ENCODE peak calls at places on chromosomes 13 and 19, in five cellular contexts. D is H1, A is K562, I is GM12878, E is HCT116. B is an unnamed sample.

GRCh38 chr19:55467236-55468053 is 2.9 kb upstream of the C19orf85 start:
- DNase-seq in D (peak; percentile 94), A (peak; percentile 77), I (no peak), E (no peak), B (peak; percentile 69)

GRCh38 chr13:66992683-66993082 is 237.5 kb downstream of the PCDH9 start:
- DNase-seq in D (no peak), A (no peak), I (no peak), E (no peak), B (no peak)

GRCh38 chr19:42465827-42466280 is 23.1 kb upstream of the CXCL17 start:
- DNase-seq in D (no peak), A (no peak), I (peak; percentile 66), E (no peak), B (no peak)

GRCh38 chr13:110127986-110128511 is 178.9 kb downstream of the COL4A1 start:
- DNase-seq in D (no peak), A (no peak), I (no peak), E (no peak), B (no peak)

GRCh38 chr13:29961036-29961685 is 110.7 kb upstream of the UBL3 start:
- DNase-seq in D (no peak), A (no peak), I (no peak), E (no peak), B (no peak)

GRCh38 chr19:12665281-12665573 is 1.3 kb downstream of the MAN2B1 start:
- DNase-seq in D (no peak), A (no peak), I (peak; percentile 61), E (no peak), B (no peak)

GRCh38 chr13:44425041-44425814 is 51.6 kb downstream of the SERP2 start:
- DNase-seq in D (no peak), A (no peak), I (no peak), E (no peak), B (no peak)

GRCh38 chr13:39016789-39017188 is 21.1 kb downstream of the PROSER1 start:
- DNase-seq in D (no peak), A (peak; percentile 19), I (no peak), E (peak; percentile 16), B (peak; percentile 12)

GRCh38 chr19:45496349-45496953 is 396 bp downstream of the RTN2 start:
- DNase-seq in D (peak; percentile 91), A (peak; percentile 71), I (no peak), E (no peak), B (no peak)

GRCh38 chr19:42071247-42071646 is 1.2 kb upstream of the GRIK5 start:
- DNase-seq in D (no peak), A (no peak), I (no peak), E (no peak), B (no peak)

GRCh38 chr19:46878613-46879375 is 18.0 kb downstream of the ARHGAP35 start:
- DNase-seq in D (no peak), A (no peak), I (no peak), E (no peak), B (no peak)

GRCh38 chr19:43726736-43727592 is 11.1 kb downstream of the IRGC start:
- DNase-seq in D (no peak), A (no peak), I (peak; percentile 20), E (no peak), B (no peak)

GRCh38 chr13:106796280-106797047 is 228.5 kb upstream of the ARGLU1 start:
- DNase-seq in D (peak; percentile 63), A (no peak), I (peak; percentile 9), E (no peak), B (no peak)

GRCh38 chr19:55086730-55087541 is 11.3 kb downstream of the EPS8L1 start:
- DNase-seq in D (peak; percentile 99), A (no peak), I (no peak), E (no peak), B (no peak)

GRCh38 chr13:35690546-35690945 is 214.1 kb upstream of the MAB21L1 start:
- DNase-seq in D (no peak), A (no peak), I (no peak), E (no peak), B (no peak)

GRCh38 chr13:99230991-99231390 is 27.2 kb downstream of the GPR18 start:
- DNase-seq in D (no peak), A (no peak), I (no peak), E (no peak), B (no peak)

GRCh38 chr13:112574476-112575294 is 13.3 kb downstream of the TUBGCP3 start:
- DNase-seq in D (no peak), A (no peak), I (no peak), E (no peak), B (no peak)

GRCh38 chr13:98060282-98060681 is 82.6 kb upstream of the FARP1 start:
- DNase-seq in D (no peak), A (no peak), I (no peak), E (no peak), B (no peak)

GRCh38 chr19:8316351-8317125 is 4.6 kb downstream of the NDUFA7 start:
- DNase-seq in D (no peak), A (no peak), I (no peak), E (no peak), B (no peak)

GRCh38 chr19:45767881-45768643 is 990 bp downstream of the SIX5 start:
- DNase-seq in D (peak; percentile 79), A (peak; percentile 67), I (no peak), E (no peak), B (peak; percentile 41)

GRCh38 chr13:41463823-41464602 is 6.7 kb downstream of the RGCC start:
- DNase-seq in D (no peak), A (peak; percentile 73), I (peak; percentile 59), E (no peak), B (no peak)

GRCh38 chr13:98142427-98143156 is at the start of gene FARP1:
- DNase-seq in D (peak; percentile 87), A (peak; percentile 71), I (no peak), E (peak; percentile 27), B (peak; percentile 62)

GRCh38 chr19:34482380-34483250 is 1.1 kb downstream of the WTIP start:
- DNase-seq in D (peak; percentile 72), A (no peak), I (no peak), E (no peak), B (no peak)

GRCh38 chr19:34480971-34481821 is at the start of gene WTIP:
- DNase-seq in D (peak; percentile 88), A (no peak), I (no peak), E (peak; percentile 18), B (peak; percentile 62)

GRCh38 chr19:34480491-34480890 is 1.1 kb upstream of the WTIP start:
- DNase-seq in D (peak; percentile 53), A (no peak), I (no peak), E (no peak), B (no peak)

GRCh38 chr19:34484328-34484727 is 2.8 kb downstream of the WTIP start:
- DNase-seq in D (no peak), A (no peak), I (no peak), E (no peak), B (no peak)

DNA sequence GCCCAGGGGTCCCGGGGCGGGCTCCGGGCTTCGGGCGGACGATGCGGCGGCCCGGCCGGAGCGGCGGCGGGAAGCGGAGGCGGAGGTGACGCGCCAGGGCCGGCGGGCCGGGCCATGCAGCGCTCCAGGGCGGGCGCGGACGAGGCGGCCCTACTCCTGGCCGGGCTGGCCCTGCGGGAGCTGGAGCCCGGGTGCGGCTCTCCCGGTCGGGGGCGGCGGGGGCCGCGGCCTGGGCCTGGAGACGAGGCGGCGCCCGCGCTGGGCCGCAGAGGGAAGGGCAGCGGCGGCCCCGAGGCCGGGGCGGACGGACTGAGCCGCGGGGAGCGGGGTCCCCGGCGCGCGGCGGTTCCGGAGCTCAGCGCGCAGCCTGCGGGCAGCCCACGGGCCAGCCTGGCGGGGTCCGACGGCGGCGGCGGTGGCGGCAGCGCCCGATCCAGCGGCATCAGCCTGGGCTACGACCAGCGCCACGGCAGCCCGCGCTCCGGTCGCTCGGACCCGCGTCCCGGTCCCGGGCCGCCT is 362 bp downstream of the WTIP start:
- DNase-seq in D (peak; percentile 63), A (no peak), I (no peak), E (no peak), B (no peak)
- TF ChIP-seq SP1 in D (no peak), A (no peak), I (no peak), E (no peak), B (no peak)

DNA sequence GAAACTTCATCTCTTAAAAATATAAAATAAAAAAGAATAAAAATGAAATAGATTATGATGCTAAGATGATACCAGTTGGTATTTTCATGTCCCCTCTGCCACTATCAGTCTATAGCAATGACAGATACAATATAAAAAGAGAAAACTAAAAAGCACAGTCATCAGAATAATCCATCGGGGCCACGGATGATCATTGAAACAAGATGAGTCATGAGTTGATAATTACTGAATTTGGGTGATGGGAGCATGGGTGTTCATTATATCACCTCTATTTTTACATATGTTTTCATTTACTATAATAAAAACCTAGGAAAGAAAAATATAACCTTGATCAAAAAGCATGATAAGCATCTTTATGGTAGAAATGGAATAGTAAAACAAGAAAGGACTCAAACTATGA is 41.1 kb downstream of the PIBF1 start:
- DNase-seq in D (no peak), A (no peak), I (no peak), E (no peak), B (no peak)
- TF ChIP-seq RAD21 in D (no peak), A (no peak), I (no peak), E (no peak), B (no peak)

GRCh38 chr19:16889429-16889882 is 657 bp downstream of the F2RL3 start:
- DNase-seq in D (no peak), A (peak; percentile 54), I (no peak), E (no peak), B (no peak)
- TF ChIP-seq SP1 in D (no peak), A (no peak), I (no peak), E (no peak), B (no peak)

DNA sequence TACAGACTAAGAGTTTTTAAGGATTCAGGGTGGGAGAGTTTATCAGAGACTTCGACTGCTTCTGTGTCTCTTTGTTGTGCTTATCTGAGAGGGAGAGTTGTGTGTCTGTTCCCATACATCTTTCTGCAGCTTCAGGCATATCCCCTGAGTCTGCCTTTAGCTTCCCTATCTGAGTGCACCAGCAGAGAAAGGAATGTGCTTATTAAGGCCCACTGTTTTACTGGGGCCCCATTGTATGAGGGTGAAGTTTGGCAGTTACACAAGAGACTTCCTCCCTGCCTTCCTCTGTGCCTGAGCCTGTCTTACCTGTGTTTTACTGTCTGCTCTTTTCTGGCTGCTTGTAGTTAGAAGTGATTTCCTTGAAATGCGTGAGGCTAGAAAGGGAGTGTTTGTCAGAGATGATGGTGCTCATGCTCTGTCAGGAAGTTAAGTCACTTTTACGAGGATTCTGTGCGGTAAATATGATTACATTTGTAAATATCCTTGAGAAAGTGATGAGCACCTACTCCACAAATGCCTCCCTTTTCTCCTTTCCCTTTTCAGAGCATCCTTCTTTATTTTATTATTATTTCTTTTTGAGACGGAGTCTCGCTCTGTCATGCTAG is 1228.9 kb upstream of the MIR17HG start:
- DNase-seq in D (no peak), A (no peak), I (no peak), E (no peak), B (no peak)
- TF ChIP-seq RAD21 in D (no peak), A (no peak), I (no peak), E (no peak), B (no peak)

DNA sequence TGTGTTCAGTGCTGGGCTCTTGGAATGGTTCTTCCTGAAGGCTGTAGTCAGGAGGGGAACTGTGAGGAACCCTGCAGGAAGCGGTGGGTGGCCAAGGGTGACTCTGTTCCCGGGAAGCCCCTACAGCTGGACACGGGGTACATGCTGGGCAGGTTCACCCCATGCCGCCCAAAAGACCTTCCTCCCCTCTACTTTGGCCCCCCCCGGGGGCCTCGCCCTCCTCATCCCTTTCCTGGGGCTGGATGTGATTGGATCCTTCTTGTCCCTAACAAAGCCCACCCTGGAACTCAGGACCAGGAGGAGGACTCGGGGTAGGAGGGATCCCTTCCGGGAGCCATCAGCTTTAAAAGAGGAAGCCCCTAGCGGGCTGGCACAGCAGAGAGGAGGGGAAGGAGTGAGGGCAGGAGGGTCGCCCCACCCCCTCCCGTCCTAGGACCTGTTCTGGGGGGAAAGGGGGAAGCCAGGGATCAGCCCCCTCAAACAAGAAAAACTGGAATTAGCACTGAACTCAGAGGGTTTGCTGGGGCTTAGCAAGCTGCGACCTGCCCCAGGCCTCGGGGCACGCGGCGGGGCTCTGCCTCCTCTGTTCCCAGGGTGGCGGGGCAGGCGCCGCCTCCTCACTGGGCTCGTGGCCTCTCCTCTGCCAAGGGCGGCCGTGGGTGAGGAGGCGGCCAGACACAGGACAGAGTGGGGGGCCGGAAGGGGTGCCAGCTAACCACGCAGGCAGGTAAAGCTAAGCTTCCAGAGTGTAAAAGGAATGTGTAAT is 4.0 kb downstream of the CEBPA start:
- DNase-seq in D (peak; percentile 50), A (no peak), I (no peak), E (no peak), B (no peak)
- TF ChIP-seq SP1 in D (no peak), A (no peak), I (no peak), E (no peak), B (no peak)

B was measured in HepG2.